ENCODE peak calls at places on chromosome 22, in five cellular contexts. One of them, this sample, is unnamed. For H3K36me3, the result is how much of the 10 kb centered on the place peaks cover.

GRCh38 chr22:25281675-25282345 is 62.4 kb downstream of the CRYBB2 start:
- DNase-seq in IMR-90: no peak
- DNase-seq in neural progenitor cell: peak
- DNase-seq in heart left ventricle: no peak
- DNase-seq in Caco-2: no peak
- DNase-seq in this sample: no peak

GRCh38 chr22:27488456-27489224 is 312.9 kb downstream of the MN1 start:
- DNase-seq in IMR-90: no peak
- DNase-seq in neural progenitor cell: no peak
- DNase-seq in heart left ventricle: no peak
- DNase-seq in Caco-2: no peak
- DNase-seq in this sample: peak

GRCh38 chr22:31102441-31103081 is 4.8 kb downstream of the SELENOM start:
- DNase-seq in IMR-90: peak
- DNase-seq in neural progenitor cell: no peak
- DNase-seq in heart left ventricle: no peak
- DNase-seq in Caco-2: peak
- DNase-seq in this sample: no peak

GRCh38 chr22:43566021-43566420 is 154.2 kb downstream of the MPPED1 start:
- DNase-seq in IMR-90: no peak
- DNase-seq in neural progenitor cell: no peak
- DNase-seq in heart left ventricle: no peak
- DNase-seq in Caco-2: no peak
- DNase-seq in this sample: peak

GRCh38 chr22:25942126-25942988 is 200.4 kb downstream of the MYO18B start:
- DNase-seq in IMR-90: no peak
- DNase-seq in neural progenitor cell: no peak
- DNase-seq in heart left ventricle: peak
- DNase-seq in Caco-2: no peak
- DNase-seq in this sample: peak

GRCh38 chr22:40036126-40036525 is 41.4 kb downstream of the FAM83F start:
- DNase-seq in IMR-90: no peak
- DNase-seq in neural progenitor cell: no peak
- DNase-seq in heart left ventricle: no peak
- DNase-seq in Caco-2: no peak
- DNase-seq in this sample: no peak

GRCh38 chr22:17951315-17951714 is 73.0 kb downstream of the MICAL3 start:
- DNase-seq in IMR-90: no peak
- DNase-seq in neural progenitor cell: no peak
- DNase-seq in heart left ventricle: no peak
- DNase-seq in Caco-2: no peak
- DNase-seq in this sample: no peak

GRCh38 chr22:24494535-24495364 is at the start of gene UPB1:
- DNase-seq in IMR-90: no peak
- DNase-seq in neural progenitor cell: peak
- DNase-seq in heart left ventricle: no peak
- DNase-seq in Caco-2: peak
- DNase-seq in this sample: no peak

GRCh38 chr22:44187652-44188230 is 7.0 kb downstream of the PARVG start:
- DNase-seq in IMR-90: no peak
- DNase-seq in neural progenitor cell: no peak
- DNase-seq in heart left ventricle: no peak
- DNase-seq in Caco-2: no peak
- DNase-seq in this sample: no peak

GRCh38 chr22:33758961-33759360 is 161.3 kb downstream of the LARGE1 start:
- DNase-seq in IMR-90: no peak
- DNase-seq in neural progenitor cell: no peak
- DNase-seq in heart left ventricle: no peak
- DNase-seq in Caco-2: no peak
- DNase-seq in this sample: no peak

GRCh38 chr22:49712195-49712791 is 115.4 kb downstream of the BRD1 start:
- DNase-seq in IMR-90: no peak
- DNase-seq in neural progenitor cell: peak
- DNase-seq in heart left ventricle: no peak
- DNase-seq in Caco-2: no peak
- DNase-seq in this sample: no peak

GRCh38 chr22:50174382-50175190 is 4.1 kb downstream of the PANX2 start:
- DNase-seq in IMR-90: no peak
- DNase-seq in neural progenitor cell: no peak
- DNase-seq in heart left ventricle: no peak
- DNase-seq in Caco-2: no peak
- DNase-seq in this sample: peak

GRCh38 chr22:50313600-50313999 is 6.2 kb upstream of the PLXNB2 start:
- DNase-seq in IMR-90: no peak
- DNase-seq in neural progenitor cell: no peak
- DNase-seq in heart left ventricle: no peak
- DNase-seq in Caco-2: no peak
- DNase-seq in this sample: peak

GRCh38 chr22:47836957-47837356 is 1074.5 kb downstream of the TBC1D22A start:
- DNase-seq in IMR-90: no peak
- DNase-seq in neural progenitor cell: no peak
- DNase-seq in heart left ventricle: no peak
- DNase-seq in Caco-2: no peak
- DNase-seq in this sample: no peak

GRCh38 chr22:38504731-38505594 is 1.1 kb downstream of the DDX17 start:
- DNase-seq in IMR-90: peak
- DNase-seq in neural progenitor cell: peak
- DNase-seq in heart left ventricle: peak
- DNase-seq in Caco-2: no peak
- DNase-seq in this sample: peak
- H3K36me3 ChIP-seq in IMR-90: under half
- H3K36me3 ChIP-seq in neural progenitor cell: under half
- H3K36me3 ChIP-seq in heart left ventricle: under half
- H3K36me3 ChIP-seq in Caco-2: under half
- H3K36me3 ChIP-seq in this sample: half or more

DNA sequence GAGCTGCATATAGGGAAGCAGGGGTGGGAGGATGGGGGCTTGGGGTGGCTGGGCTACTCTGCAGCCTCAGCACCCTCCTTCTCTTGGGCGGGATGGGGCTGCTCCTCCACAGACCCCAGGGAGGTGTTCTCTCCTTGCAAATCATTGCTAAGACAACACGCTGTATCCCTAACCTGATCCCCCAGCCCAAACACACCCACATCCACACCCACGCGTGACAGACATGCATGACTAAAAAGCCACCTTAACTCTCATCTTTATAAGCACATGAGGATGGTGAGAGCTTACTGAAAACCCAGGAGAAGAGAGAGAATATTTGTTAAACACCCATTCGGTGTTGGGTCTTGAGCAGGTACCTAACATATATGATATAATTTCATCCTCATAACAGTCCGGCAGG is 39.9 kb upstream of the EIF3D start:
- DNase-seq in IMR-90: no peak
- DNase-seq in neural progenitor cell: no peak
- DNase-seq in heart left ventricle: no peak
- DNase-seq in Caco-2: no peak
- DNase-seq in this sample: no peak
- TF ChIP-seq CTCF in IMR-90: no peak
- TF ChIP-seq CTCF in neural progenitor cell: no peak
- TF ChIP-seq CTCF in heart left ventricle: no peak
- TF ChIP-seq CTCF in Caco-2: no peak
- TF ChIP-seq CTCF in this sample: no peak

GRCh38 chr22:38727123-38727522 is 21.4 kb downstream of the GTPBP1 start:
- DNase-seq in IMR-90: no peak
- DNase-seq in neural progenitor cell: no peak
- DNase-seq in heart left ventricle: no peak
- DNase-seq in Caco-2: no peak
- DNase-seq in this sample: no peak

GRCh38 chr22:38724926-38725571 is 19.3 kb downstream of the GTPBP1 start:
- DNase-seq in IMR-90: peak
- DNase-seq in neural progenitor cell: peak
- DNase-seq in heart left ventricle: no peak
- DNase-seq in Caco-2: no peak
- DNase-seq in this sample: peak

GRCh38 chr22:38727530-38728451 is 22.0 kb downstream of the GTPBP1 start:
- DNase-seq in IMR-90: no peak
- DNase-seq in neural progenitor cell: no peak
- DNase-seq in heart left ventricle: no peak
- DNase-seq in Caco-2: no peak
- DNase-seq in this sample: no peak

GRCh38 chr22:38724176-38724575 is 18.4 kb downstream of the GTPBP1 start:
- DNase-seq in IMR-90: no peak
- DNase-seq in neural progenitor cell: no peak
- DNase-seq in heart left ventricle: no peak
- DNase-seq in Caco-2: no peak
- DNase-seq in this sample: no peak

GRCh38 chr22:38725900-38726655 is 20.3 kb downstream of the GTPBP1 start:
- DNase-seq in IMR-90: no peak
- DNase-seq in neural progenitor cell: no peak
- DNase-seq in heart left ventricle: no peak
- DNase-seq in Caco-2: no peak
- DNase-seq in this sample: no peak
- H3K36me3 ChIP-seq in IMR-90: half or more
- H3K36me3 ChIP-seq in neural progenitor cell: under half
- H3K36me3 ChIP-seq in heart left ventricle: half or more
- H3K36me3 ChIP-seq in Caco-2: under half
- H3K36me3 ChIP-seq in this sample: half or more

GRCh38 chr22:29723766-29724165 is 4.0 kb downstream of the CABP7 start:
- DNase-seq in IMR-90: no peak
- DNase-seq in neural progenitor cell: no peak
- DNase-seq in heart left ventricle: no peak
- DNase-seq in Caco-2: no peak
- DNase-seq in this sample: no peak
- TF ChIP-seq CTCF in IMR-90: no peak
- TF ChIP-seq CTCF in neural progenitor cell: no peak
- TF ChIP-seq CTCF in heart left ventricle: no peak
- TF ChIP-seq CTCF in Caco-2: no peak
- TF ChIP-seq CTCF in this sample: peak

GRCh38 chr22:46224044-46224746 is 25.9 kb downstream of the CDPF1 start:
- DNase-seq in IMR-90: no peak
- DNase-seq in neural progenitor cell: no peak
- DNase-seq in heart left ventricle: no peak
- DNase-seq in Caco-2: no peak
- DNase-seq in this sample: no peak
- H3K36me3 ChIP-seq in IMR-90: under half
- H3K36me3 ChIP-seq in neural progenitor cell: under half
- H3K36me3 ChIP-seq in heart left ventricle: half or more
- H3K36me3 ChIP-seq in Caco-2: under half
- H3K36me3 ChIP-seq in this sample: under half

GRCh38 chr22:22802346-22802970 is 85.2 kb upstream of the IGLL5 start:
- DNase-seq in IMR-90: no peak
- DNase-seq in neural progenitor cell: peak
- DNase-seq in heart left ventricle: no peak
- DNase-seq in Caco-2: no peak
- DNase-seq in this sample: no peak
- TF ChIP-seq CTCF in IMR-90: peak
- TF ChIP-seq CTCF in neural progenitor cell: peak
- TF ChIP-seq CTCF in heart left ventricle: peak
- TF ChIP-seq CTCF in Caco-2: no peak
- TF ChIP-seq CTCF in this sample: peak

GRCh38 chr22:38481162-38481870 is 13.4 kb downstream of the KDELR3 start:
- DNase-seq in IMR-90: no peak
- DNase-seq in neural progenitor cell: no peak
- DNase-seq in heart left ventricle: no peak
- DNase-seq in Caco-2: no peak
- DNase-seq in this sample: no peak

GRCh38 chr22:38484244-38484643 is 16.3 kb downstream of the KDELR3 start:
- DNase-seq in IMR-90: no peak
- DNase-seq in neural progenitor cell: no peak
- DNase-seq in heart left ventricle: no peak
- DNase-seq in Caco-2: no peak
- DNase-seq in this sample: no peak

GRCh38 chr22:38479096-38479840 is 11.4 kb downstream of the KDELR3 start:
- DNase-seq in IMR-90: no peak
- DNase-seq in neural progenitor cell: no peak
- DNase-seq in heart left ventricle: no peak
- DNase-seq in Caco-2: no peak
- DNase-seq in this sample: no peak

GRCh38 chr22:38482662-38483308 is 14.9 kb downstream of the KDELR3 start:
- DNase-seq in IMR-90: no peak
- DNase-seq in neural progenitor cell: no peak
- DNase-seq in heart left ventricle: no peak
- DNase-seq in Caco-2: no peak
- DNase-seq in this sample: no peak

DNA sequence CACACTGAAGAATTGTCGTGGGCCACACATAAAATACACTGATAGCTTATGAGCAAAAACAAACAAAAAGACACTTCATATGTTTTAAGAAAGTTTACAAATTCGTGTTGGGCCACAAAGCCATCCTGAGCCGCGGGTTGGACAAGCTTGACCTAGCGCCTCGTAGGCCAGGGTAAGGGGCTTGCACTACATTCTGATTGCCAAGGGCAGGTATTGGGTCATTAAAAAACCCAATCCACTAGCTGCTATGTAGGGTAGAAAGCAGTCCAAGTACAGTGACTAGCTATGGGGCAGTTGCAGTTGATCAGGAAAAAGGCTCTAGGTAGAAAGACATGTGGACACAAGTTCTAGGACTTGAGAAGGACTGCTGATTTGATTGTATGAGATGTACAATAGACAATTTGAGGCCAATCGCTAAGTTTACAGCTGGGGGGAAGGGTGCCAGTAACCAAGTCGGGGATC is 14.0 kb downstream of the KDELR3 start:
- DNase-seq in IMR-90: no peak
- DNase-seq in neural progenitor cell: no peak
- DNase-seq in heart left ventricle: no peak
- DNase-seq in Caco-2: no peak
- DNase-seq in this sample: no peak
- H3K36me3 ChIP-seq in IMR-90: half or more
- H3K36me3 ChIP-seq in neural progenitor cell: under half
- H3K36me3 ChIP-seq in heart left ventricle: half or more
- H3K36me3 ChIP-seq in Caco-2: under half
- H3K36me3 ChIP-seq in this sample: half or more

DNA sequence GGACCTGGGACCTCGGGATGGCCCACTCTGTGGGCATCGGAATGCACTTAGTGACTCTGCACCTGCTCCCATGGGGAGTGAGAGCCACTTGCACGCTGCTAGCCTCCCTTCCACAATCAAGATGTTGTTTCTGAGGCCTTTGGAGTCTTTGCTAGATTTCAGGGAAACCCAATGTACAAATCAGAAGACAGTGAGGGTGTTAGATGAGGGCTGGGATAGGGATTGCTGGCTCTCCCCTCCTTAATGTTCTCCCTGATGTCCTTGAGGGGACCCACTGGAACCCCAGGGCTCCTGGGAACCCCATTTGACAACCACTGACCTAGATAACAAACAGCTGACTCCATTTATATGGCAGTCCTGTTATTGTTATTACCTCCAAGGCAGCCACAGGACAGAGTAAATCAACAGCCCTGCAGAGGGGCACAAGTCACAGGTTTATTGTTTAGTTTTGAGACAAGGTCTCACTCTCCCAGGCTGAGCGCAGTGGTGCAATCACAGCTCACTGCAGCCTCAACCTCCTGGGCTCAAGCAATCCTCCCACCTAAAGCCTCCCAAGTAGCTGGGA is 31.3 kb upstream of the COMT start:
- DNase-seq in IMR-90: no peak
- DNase-seq in neural progenitor cell: no peak
- DNase-seq in heart left ventricle: no peak
- DNase-seq in Caco-2: no peak
- DNase-seq in this sample: no peak
- TF ChIP-seq CTCF in IMR-90: no peak
- TF ChIP-seq CTCF in neural progenitor cell: no peak
- TF ChIP-seq CTCF in heart left ventricle: no peak
- TF ChIP-seq CTCF in Caco-2: no peak
- TF ChIP-seq CTCF in this sample: no peak

GRCh38 chr22:20419664-20419951 is 18.0 kb downstream of the SCARF2 start:
- DNase-seq in IMR-90: no peak
- DNase-seq in neural progenitor cell: no peak
- DNase-seq in heart left ventricle: no peak
- DNase-seq in Caco-2: no peak
- DNase-seq in this sample: no peak
- H3K36me3 ChIP-seq in IMR-90: under half
- H3K36me3 ChIP-seq in neural progenitor cell: under half
- H3K36me3 ChIP-seq in heart left ventricle: under half
- H3K36me3 ChIP-seq in Caco-2: under half
- H3K36me3 ChIP-seq in this sample: under half

GRCh38 chr22:34847072-34847471 is 218.9 kb upstream of the ISX start:
- DNase-seq in IMR-90: no peak
- DNase-seq in neural progenitor cell: no peak
- DNase-seq in heart left ventricle: no peak
- DNase-seq in Caco-2: no peak
- DNase-seq in this sample: no peak
- TF ChIP-seq CTCF in IMR-90: no peak
- TF ChIP-seq CTCF in neural progenitor cell: no peak
- TF ChIP-seq CTCF in heart left ventricle: no peak
- TF ChIP-seq CTCF in Caco-2: no peak
- TF ChIP-seq CTCF in this sample: no peak

This sample was measured in BE2C.